ENCODE peak calls at places on chromosomes 11 and 22, in four cellular contexts. One of them, this sample, is unnamed.

GRCh38 chr11:2268911-2269600 is 1.3 kb downstream of the ASCL2 start:
- DNase-seq in K562: peak; percentile 84
- DNase-seq in HepG2: peak; percentile 64
- DNase-seq in GM12878: no peak
- DNase-seq in this sample: peak; percentile 75

GRCh38 chr11:69892237-69892985 is 73.2 kb upstream of the FGF3 start:
- DNase-seq in K562: peak; percentile 66
- DNase-seq in HepG2: peak; percentile 40
- DNase-seq in GM12878: no peak
- DNase-seq in this sample: peak; percentile 75

GRCh38 chr22:37043828-37044538 is 7.6 kb upstream of the KCTD17 start:
- DNase-seq in K562: peak; percentile 74
- DNase-seq in GM12878: no peak
- DNase-seq in HepG2: peak; percentile 77
- DNase-seq in this sample: peak; percentile 50

GRCh38 chr22:27435839-27436581 is 365.5 kb downstream of the MN1 start:
- DNase-seq in GM12878: no peak
- DNase-seq in K562: no peak
- DNase-seq in HepG2: no peak
- DNase-seq in this sample: no peak

GRCh38 chr22:20117656-20118571 is 888 bp upstream of the TRMT2A start:
- DNase-seq in K562: peak; percentile 97
- DNase-seq in HepG2: no peak
- DNase-seq in GM12878: no peak
- DNase-seq in this sample: no peak

GRCh38 chr11:76167590-76167989 is 38.7 kb downstream of the WNT11 start:
- DNase-seq in GM12878: no peak
- DNase-seq in HepG2: no peak
- DNase-seq in K562: no peak
- DNase-seq in this sample: no peak

GRCh38 chr11:63478896-63479295 is 12.1 kb downstream of the PLAAT5 start:
- DNase-seq in GM12878: peak; percentile 23
- DNase-seq in HepG2: peak; percentile 61
- DNase-seq in K562: peak; percentile 67
- DNase-seq in this sample: peak; percentile 36

GRCh38 chr22:39309881-39310714 is 9.3 kb downstream of the RPL3 start:
- DNase-seq in K562: no peak
- DNase-seq in HepG2: no peak
- DNase-seq in GM12878: no peak
- DNase-seq in this sample: no peak

GRCh38 chr11:37353192-37353591 is 755.2 kb upstream of the RAG2 start:
- DNase-seq in K562: no peak
- DNase-seq in GM12878: no peak
- DNase-seq in HepG2: no peak
- DNase-seq in this sample: no peak

GRCh38 chr11:66653123-66653522 is 14.6 kb downstream of the RBM4 start:
- DNase-seq in GM12878: no peak
- DNase-seq in HepG2: no peak
- DNase-seq in K562: peak; percentile 41
- DNase-seq in this sample: no peak

GRCh38 chr11:66651011-66651410 is 12.5 kb downstream of the RBM4 start:
- DNase-seq in HepG2: no peak
- DNase-seq in GM12878: no peak
- DNase-seq in K562: no peak
- DNase-seq in this sample: no peak

GRCh38 chr11:66646875-66647274 is 8.4 kb downstream of the RBM4 start:
- DNase-seq in HepG2: no peak
- DNase-seq in GM12878: no peak
- DNase-seq in K562: no peak
- DNase-seq in this sample: no peak

GRCh38 chr11:66649903-66650302 is 11.4 kb downstream of the RBM4 start:
- DNase-seq in K562: no peak
- DNase-seq in HepG2: peak; percentile 16
- DNase-seq in GM12878: no peak
- DNase-seq in this sample: no peak

GRCh38 chr11:66652651-66653050 is 14.1 kb downstream of the RBM4 start:
- DNase-seq in K562: no peak
- DNase-seq in HepG2: no peak
- DNase-seq in GM12878: no peak
- DNase-seq in this sample: no peak
- TF ChIP-seq ATF3 in K562: no peak
- TF ChIP-seq ATF3 in HepG2: no peak
- TF ChIP-seq ATF3 in GM12878: no peak
- TF ChIP-seq ATF3 in this sample: no peak

GRCh38 chr11:10654211-10655150 is 39.1 kb downstream of the IRAG1 start:
- DNase-seq in HepG2: peak; percentile 57
- DNase-seq in GM12878: peak; percentile 23
- DNase-seq in K562: peak; percentile 72
- DNase-seq in this sample: no peak
- TF ChIP-seq CREM in HepG2: no peak
- TF ChIP-seq CREM in GM12878: no peak
- TF ChIP-seq CREM in K562: no peak
- TF ChIP-seq CREM in this sample: no peak

DNA sequence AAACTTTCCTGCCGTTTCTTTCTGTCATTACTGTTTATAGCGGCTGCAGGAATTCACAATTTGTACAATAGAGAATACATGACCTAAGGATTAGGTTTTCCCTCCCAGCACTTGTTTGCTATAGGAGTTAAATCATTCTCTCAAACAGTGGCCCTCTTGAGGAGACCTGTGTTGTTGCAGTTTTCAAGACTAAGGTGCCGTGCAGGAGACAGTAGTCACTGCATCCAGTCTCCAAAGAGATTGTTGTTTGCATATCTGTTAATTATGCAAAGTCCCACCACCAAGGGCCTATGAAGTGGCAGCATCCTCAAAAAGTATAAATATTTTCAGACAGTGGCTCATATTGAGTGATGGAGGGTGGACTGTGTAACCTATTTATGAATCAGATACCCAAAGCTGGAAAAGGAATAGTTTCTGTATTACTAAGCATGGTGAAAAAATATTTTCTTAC is 2.3 kb downstream of the PRSS23 start:
- DNase-seq in HepG2: peak; percentile 40
- DNase-seq in GM12878: no peak
- DNase-seq in K562: peak; percentile 14
- DNase-seq in this sample: peak; percentile 25
- TF ChIP-seq ATF3 in HepG2: no peak
- TF ChIP-seq ATF3 in GM12878: no peak
- TF ChIP-seq ATF3 in K562: no peak
- TF ChIP-seq ATF3 in this sample: no peak

DNA sequence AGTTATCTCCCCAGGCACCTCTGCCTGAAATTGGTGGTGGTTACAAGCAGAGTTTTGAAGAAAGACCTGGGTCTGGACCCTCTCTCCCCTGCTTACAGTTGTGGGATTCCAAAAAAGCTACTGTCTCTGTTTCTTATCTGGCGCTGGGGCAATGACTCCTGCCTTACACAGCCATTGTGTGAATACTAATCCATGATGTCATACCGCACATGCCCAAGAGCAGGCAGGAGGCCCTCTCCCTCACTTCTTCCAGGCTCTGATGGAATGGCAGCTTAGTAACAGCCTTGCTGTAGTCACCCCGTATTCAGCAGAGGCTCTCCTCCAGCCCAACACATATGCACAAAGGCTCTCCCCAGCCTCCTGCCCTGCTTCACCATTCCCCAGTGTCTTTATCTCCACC is 165.8 kb downstream of the ETS1 start:
- DNase-seq in HepG2: no peak
- DNase-seq in K562: no peak
- DNase-seq in GM12878: no peak
- DNase-seq in this sample: no peak
- TF ChIP-seq CREM in HepG2: no peak
- TF ChIP-seq CREM in K562: no peak
- TF ChIP-seq CREM in GM12878: no peak
- TF ChIP-seq CREM in this sample: no peak